ENCODE peak calls at places on chromosomes 11 and 22, in four cellular contexts. U, E, Y and S are unnamed samples.

GRCh38 chr11:70080763-70081162 is 2.6 kb downstream of the ANO1 start:
- DNase-seq in U (no peak), E (no peak), Y (no peak), S (no peak)

GRCh38 chr22:35956850-35957249 is 71.8 kb downstream of the RBFOX2 start:
- DNase-seq in U (no peak), E (no peak), Y (no peak), S (no peak)

GRCh38 chr11:111296196-111296595 is 2.1 kb upstream of the POU2AF3 start:
- DNase-seq in U (no peak), E (no peak), Y (no peak), S (no peak)

GRCh38 chr11:113603277-113604059 is 102.6 kb downstream of the TMPRSS5 start:
- DNase-seq in U (no peak), E (no peak), Y (no peak), S (no peak)

GRCh38 chr11:103091810-103092524 is at the start of gene DCUN1D5:
- DNase-seq in U (peak; percentile 90), E (peak; percentile 96), Y (peak; percentile 94), S (peak; percentile 96)

GRCh38 chr11:32615422-32615821 is 31.8 kb downstream of the EIF3M start:
- DNase-seq in U (no peak), E (no peak), Y (no peak), S (peak; percentile 11)

GRCh38 chr22:38016182-38017078 is 32.1 kb upstream of the SOX10 start:
- DNase-seq in U (peak; percentile 44), E (peak; percentile 65), Y (peak; percentile 58), S (no peak)

GRCh38 chr11:106398396-106399074 is 321.1 kb downstream of the AASDHPPT start:
- DNase-seq in U (no peak), E (no peak), Y (peak; percentile 57), S (peak; percentile 58)

GRCh38 chr11:116533186-116533825 is 239.5 kb downstream of the BUD13 start:
- DNase-seq in U (peak; percentile 72), E (peak; percentile 83), Y (no peak), S (no peak)

GRCh38 chr11:68163691-68164090 is 42.5 kb upstream of the CHKA start:
- DNase-seq in U (no peak), E (no peak), Y (no peak), S (no peak)

GRCh38 chr11:134139873-134140331 is 71.0 kb downstream of the JAM3 start:
- DNase-seq in U (peak; percentile 38), E (peak; percentile 75), Y (peak; percentile 83), S (peak; percentile 81)

GRCh38 chr22:32206774-32207758 is 2.2 kb upstream of the RFPL2 start:
- DNase-seq in U (no peak), E (peak; percentile 61), Y (no peak), S (peak; percentile 5)

GRCh38 chr11:87134524-87135106 is 96.9 kb downstream of the TMEM135 start:
- DNase-seq in U (no peak), E (no peak), Y (no peak), S (no peak)

GRCh38 chr11:12834630-12835029 is 160.4 kb downstream of the TEAD1 start:
- DNase-seq in U (no peak), E (no peak), Y (no peak), S (no peak)

GRCh38 chr22:50118557-50119168 is 28.9 kb downstream of the MOV10L1 start:
- DNase-seq in U (no peak), E (no peak), Y (peak; percentile 100), S (peak; percentile 99)

GRCh38 chr11:65978391-65979238 is 17.1 kb downstream of the SART1 start:
- DNase-seq in U (no peak), E (no peak), Y (no peak), S (no peak)

DNA sequence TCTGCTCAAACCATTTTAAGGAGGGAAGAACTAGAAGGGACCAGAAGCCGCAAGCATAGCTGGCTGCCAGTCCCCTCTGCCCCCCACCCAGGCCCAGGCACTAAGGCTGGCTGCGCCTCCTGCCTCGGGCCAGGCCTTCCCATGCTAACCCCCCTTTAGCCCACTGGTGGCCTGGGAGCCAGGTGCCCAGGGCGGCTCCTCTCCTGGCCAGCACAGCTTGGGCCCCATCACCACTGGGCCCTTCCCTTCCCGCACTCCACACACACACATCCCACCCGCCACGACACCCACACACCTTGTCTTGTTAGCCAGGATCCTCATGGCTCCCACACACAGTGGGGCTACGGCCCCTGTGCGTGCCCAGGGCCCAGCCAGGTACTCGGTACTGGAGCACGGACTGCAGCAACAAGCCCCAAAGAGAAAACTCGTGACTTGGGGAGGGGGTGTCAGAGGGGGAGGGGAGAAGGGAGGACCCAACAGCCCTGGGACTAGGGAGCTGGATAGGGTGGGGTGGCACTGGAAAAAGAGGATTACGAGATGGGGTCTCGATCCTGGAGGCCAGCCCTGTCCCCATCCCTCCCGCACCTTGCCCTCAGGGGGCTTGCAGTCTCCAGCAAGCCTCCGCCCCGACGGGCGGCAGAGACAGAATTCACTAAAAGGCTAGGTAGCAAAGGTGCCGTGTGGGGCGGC is 16.0 kb downstream of the BCL9L start:
- DNase-seq in U (no peak), E (peak; percentile 73), Y (no peak), S (no peak)
- H4K91ac ChIP-seq in U (peak overlapping the region; percentile 81), E (peak overlapping the region; percentile 100), Y (peak overlapping the region; percentile 99), S (peak overlapping the region; percentile 100)

GRCh38 chr11:331332-332060 is 10.8 kb upstream of the IFITM3 start:
- DNase-seq in U (no peak), E (no peak), Y (no peak), S (no peak)
- H3K4me3 ChIP-seq in U (no peak overlapping the region), E (no peak overlapping the region), Y (no peak overlapping the region), S (no peak overlapping the region)

DNA sequence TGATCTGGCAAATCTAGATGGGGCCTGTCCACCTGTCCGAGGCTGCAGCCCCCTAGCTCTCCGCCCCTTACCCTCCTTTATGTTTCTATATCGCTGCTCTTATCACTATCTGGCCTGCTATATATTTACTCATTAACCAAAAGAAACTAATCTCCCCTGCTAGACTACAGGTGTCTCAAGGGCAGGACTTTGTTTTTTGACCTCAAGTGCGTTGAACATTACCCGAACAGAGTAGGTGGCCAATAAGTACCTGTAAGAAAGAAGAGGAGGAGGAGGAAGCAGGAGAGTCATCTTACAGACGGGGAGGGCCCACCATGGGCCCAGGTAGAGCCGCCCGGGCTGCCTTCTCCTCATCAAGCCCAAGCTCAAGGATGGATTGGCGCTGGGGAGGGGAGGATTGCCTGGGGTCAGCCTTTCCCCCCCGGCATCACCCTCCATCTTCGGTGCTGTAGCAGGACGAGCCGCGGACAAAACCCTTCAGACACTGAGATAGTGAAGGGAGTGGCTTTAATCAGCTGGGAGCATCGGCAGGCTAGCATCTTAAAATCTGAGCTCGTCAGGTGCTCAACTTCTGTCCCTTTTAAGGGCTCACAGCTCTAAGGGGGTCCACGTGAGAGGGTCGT is 1.2 kb upstream of the P2RY6 start:
- DNase-seq in U (no peak), E (no peak), Y (no peak), S (no peak)
- H4K91ac ChIP-seq in U (no peak overlapping the region), E (no peak overlapping the region), Y (no peak overlapping the region), S (no peak overlapping the region)

DNA sequence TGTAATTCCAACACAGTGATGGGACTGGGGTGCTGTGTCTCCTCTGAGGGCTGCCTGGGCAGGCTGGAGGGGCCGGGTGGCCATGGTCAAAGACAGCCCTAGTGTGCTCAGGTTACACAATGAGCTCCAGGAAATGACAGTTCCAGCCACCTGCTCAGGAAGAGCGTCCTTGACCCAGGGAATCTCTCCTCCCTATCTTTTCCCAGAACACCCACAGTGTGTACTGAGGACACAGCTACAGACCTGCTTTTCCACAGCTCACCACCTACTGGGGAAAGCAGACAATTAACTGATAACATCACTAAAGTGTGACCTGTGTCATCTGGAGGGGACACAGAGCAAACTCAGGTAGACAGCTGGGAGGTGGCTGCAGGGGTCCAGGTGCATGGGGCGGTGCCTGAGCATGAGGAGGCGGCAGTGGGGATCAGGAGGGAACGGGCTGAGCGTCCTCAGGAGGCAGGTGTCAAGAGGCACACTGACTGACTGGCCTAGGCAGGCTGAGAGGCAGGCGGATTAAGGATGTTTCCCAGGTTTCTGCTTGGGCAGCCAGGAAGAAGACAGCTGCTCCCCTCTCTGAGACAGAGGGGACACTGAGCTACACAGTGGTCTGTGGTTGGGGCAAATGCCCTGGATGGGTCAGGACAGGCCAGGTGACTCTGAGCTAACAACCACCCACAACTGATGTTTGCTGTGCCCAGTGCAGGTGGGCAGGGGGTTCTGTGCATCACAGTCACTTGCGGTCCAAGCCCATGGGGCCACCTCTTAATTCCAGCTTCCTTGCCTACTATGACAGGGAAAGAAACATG is 56.1 kb downstream of the ARFGAP3 start:
- DNase-seq in U (no peak), E (no peak), Y (no peak), S (no peak)
- H3K4me3 ChIP-seq in U (no peak overlapping the region), E (no peak overlapping the region), Y (no peak overlapping the region), S (no peak overlapping the region)

GRCh38 chr11:120842195-120842594 is 181.7 kb upstream of the TBCEL start:
- DNase-seq in U (no peak), E (no peak), Y (no peak), S (no peak)
- H4K91ac ChIP-seq in U (no peak overlapping the region), E (no peak overlapping the region), Y (no peak overlapping the region), S (no peak overlapping the region)

GRCh38 chr11:132997396-132997795 is 534.9 kb downstream of the OPCML start:
- DNase-seq in U (no peak), E (no peak), Y (no peak), S (no peak)

GRCh38 chr11:132999519-132999918 is 532.8 kb downstream of the OPCML start:
- DNase-seq in U (no peak), E (no peak), Y (no peak), S (no peak)

GRCh38 chr11:132992838-132993680 is 539.2 kb downstream of the OPCML start:
- DNase-seq in U (peak; percentile 48), E (no peak), Y (peak; percentile 4), S (peak; percentile 2)

GRCh38 chr11:132999031-132999430 is 533.3 kb downstream of the OPCML start:
- DNase-seq in U (no peak), E (no peak), Y (no peak), S (no peak)

GRCh38 chr11:132994038-132994502 is 538.2 kb downstream of the OPCML start:
- DNase-seq in U (no peak), E (no peak), Y (no peak), S (no peak)
- H3K4me3 ChIP-seq in U (no peak overlapping the region), E (peak overlapping the region; percentile 31), Y (no peak overlapping the region), S (no peak overlapping the region)